ENCODE peak calls at places on chromosome 20, in eight cellular contexts. O is right lobe of liver, Y is ascending aorta, A is mesendoderm, M is adipocyte, W is PC-9, H is GM23338, B is hepatocyte. Q is an unnamed sample. For H3K4me1, the result is how much of the 10 kb centered on the place peaks cover.

GRCh38 chr20:48187891-48188290 is 402.6 kb upstream of the SULF2 start:
- DNase-seq in Y (no peak), M (peak), W (no peak), H (no peak), B (no peak), O (no peak), A (no peak), Q (no peak)

GRCh38 chr20:598133-598881 is 11.8 kb downstream of the TCF15 start:
- DNase-seq in Y (no peak), H (no peak), B (no peak), M (no peak), O (no peak), A (no peak), W (no peak), Q (no peak)

GRCh38 chr20:50589548-50590347 is 79.6 kb downstream of the PTPN1 start:
- DNase-seq in M (no peak), B (no peak), O (no peak), A (no peak), W (no peak), Y (no peak), H (no peak), Q (no peak)

GRCh38 chr20:60202046-60202445 is 243.8 kb downstream of the CDH26 start:
- DNase-seq in H (no peak), M (no peak), O (no peak), Y (no peak), W (no peak), A (no peak), B (no peak), Q (no peak)

GRCh38 chr20:59662856-59663512 is 58.6 kb downstream of the PHACTR3 start:
- DNase-seq in M (no peak), O (no peak), A (no peak), Y (no peak), H (no peak), W (no peak), B (no peak), Q (no peak)

GRCh38 chr20:6142348-6142993 is 19.6 kb upstream of the FERMT1 start:
- DNase-seq in M (peak), W (no peak), H (peak), O (peak), A (peak), B (peak), Y (no peak), Q (no peak)

GRCh38 chr20:36179170-36179945 is 24.8 kb downstream of the EPB41L1 start:
- DNase-seq in O (no peak), A (peak), W (no peak), Y (no peak), M (no peak), H (peak), B (no peak), Q (no peak)

GRCh38 chr20:12977634-12978394 is 31.0 kb upstream of the SPTLC3 start:
- DNase-seq in W (no peak), O (no peak), Y (no peak), H (no peak), B (no peak), M (no peak), A (no peak), Q (no peak)

GRCh38 chr20:35284267-35284991 is at the start of gene EIF6:
- DNase-seq in H (peak), O (peak), W (peak), B (peak), M (peak), Y (no peak), A (peak), Q (peak)

GRCh38 chr20:63739129-63740069 is at the start of gene SLC2A4RG:
- DNase-seq in W (no peak), Y (no peak), A (peak), H (peak), O (peak), M (peak), B (peak), Q (peak)

GRCh38 chr20:49562341-49563014 is 5.5 kb downstream of the PTGIS start:
- DNase-seq in Y (peak), H (peak), W (peak), B (peak), A (peak), O (peak), M (peak), Q (no peak)

GRCh38 chr20:21166801-21167200 is 40.9 kb downstream of the KIZ start:
- DNase-seq in O (no peak), A (peak), B (no peak), W (no peak), M (no peak), Y (no peak), H (no peak), Q (no peak)

GRCh38 chr20:54212226-54212625 is 4.3 kb downstream of the PFDN4 start:
- DNase-seq in Y (no peak), M (peak), A (no peak), O (no peak), B (no peak), W (no peak), H (no peak), Q (no peak)

GRCh38 chr20:47678536-47678935 is 106.7 kb downstream of the SULF2 start:
- DNase-seq in O (no peak), H (no peak), A (no peak), W (no peak), B (no peak), M (no peak), Y (no peak), Q (no peak)

DNA sequence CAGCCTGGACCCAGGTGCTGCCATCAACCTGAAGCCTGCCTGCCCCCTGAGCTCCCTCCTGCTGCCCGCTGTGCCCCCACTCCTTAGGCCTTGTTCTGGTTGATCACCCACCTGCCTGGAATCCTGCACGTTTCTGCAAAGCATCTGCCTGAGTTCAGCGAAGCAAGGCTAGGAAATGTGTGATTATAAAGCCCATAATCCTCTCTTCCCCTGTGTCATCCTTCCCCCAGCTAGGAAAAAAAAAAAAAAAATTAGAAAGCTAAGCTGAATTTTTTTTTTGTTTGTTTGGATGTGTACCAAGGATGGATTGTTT is 93.2 kb downstream of the FOXA2 start:
- DNase-seq in B (no peak), Y (no peak), M (no peak), A (no peak), O (no peak), W (no peak), H (no peak), Q (no peak)
- H3K4me1 ChIP-seq in B (under half), Y (under half), M (under half), A (under half), O (under half), W (under half), H (under half), Q (under half)

DNA sequence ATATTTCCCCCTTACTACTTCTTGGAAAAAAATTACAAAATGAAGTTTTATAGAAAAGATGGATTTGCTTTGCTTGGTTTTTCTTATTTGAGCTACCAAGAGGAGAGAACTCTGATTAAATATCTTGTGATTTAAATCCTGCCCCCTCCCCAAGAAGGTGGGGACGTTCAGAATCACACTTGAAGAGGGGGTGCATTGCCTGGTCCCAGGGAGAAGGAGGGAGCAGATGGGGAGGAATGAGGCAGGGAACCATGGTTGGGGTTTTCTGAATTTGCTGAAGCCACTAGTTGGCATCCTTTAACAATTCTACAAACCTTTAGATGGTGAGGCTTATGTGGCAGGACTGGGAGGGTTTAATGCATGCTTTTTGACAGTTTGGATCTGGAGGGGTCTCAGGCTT is 5.5 kb downstream of the PCK1 start:
- DNase-seq in H (no peak), W (no peak), M (no peak), B (no peak), Y (no peak), O (no peak), A (no peak), Q (no peak)
- H3K4me3 ChIP-seq in H (no peak), W (no peak), M (no peak), B (no peak), Y (no peak), O (no peak), A (no peak), Q (no peak)

DNA sequence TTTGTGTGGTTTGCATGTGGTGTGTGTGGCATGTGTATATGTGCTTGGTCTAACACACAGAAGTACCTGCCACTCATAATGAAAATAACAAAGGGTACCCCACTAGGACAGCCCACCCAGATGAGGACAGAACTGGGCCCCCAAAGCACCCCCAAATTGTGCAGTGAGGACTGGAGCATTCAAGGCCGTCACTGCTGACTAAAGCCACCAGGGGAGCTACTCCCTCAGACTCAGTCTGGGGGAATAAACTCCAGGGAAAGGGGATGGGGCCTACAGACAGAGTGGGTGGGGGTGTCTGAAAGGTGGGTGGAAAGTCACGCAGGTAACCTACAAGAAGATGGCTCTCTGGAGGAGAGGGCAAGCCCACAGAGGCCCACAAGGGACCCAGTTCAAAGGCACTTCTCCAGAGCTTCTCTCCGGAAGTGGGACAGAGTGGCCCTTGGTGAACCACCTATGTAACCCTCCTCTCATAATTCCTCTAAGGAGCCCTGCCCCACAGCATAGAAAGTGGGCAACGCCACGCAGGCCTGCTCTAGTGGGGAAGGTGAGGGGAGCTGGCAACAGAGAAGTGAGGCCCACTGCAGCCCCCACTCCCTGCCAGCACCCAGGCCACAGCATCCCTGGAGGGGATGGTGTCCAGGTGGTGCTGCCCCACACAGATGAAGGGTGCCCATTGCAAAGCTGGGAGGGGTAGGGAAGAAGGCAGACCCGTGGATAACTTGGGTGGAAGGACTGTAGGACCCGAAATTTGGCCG is 122.8 kb upstream of the MAFB start:
- DNase-seq in W (no peak), O (no peak), M (no peak), Y (no peak), A (no peak), H (peak), B (no peak), Q (no peak)
- H3K4me1 ChIP-seq in W (under half), O (under half), M (under half), Y (under half), A (under half), H (under half), B (under half), Q (under half)

DNA sequence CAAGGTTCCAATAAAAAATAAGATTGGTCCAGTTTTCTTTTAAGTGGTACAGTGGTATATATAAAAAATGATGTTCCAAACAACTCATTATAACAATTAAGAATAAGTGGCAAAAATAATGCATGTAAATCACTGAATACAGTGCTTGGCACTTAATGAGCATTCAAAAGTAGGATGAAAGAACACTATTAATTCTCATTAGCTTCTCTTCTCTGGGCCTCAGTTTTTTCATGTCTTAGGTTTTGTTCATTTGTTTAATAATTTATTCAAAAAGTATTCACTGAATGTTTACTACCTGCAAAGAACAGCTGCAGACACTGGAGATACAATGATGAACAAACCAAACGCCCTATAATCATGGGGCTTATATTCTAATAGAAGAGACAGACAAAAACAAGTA is 21.1 kb downstream of the BCL2L1 start:
- DNase-seq in A (no peak), Y (no peak), O (no peak), B (no peak), W (no peak), H (no peak), M (no peak), Q (no peak)
- H3K4me3 ChIP-seq in A (no peak), Y (no peak), O (no peak), B (no peak), W (no peak), H (no peak), M (no peak), Q (no peak)

GRCh38 chr20:1813674-1814635 is 81.3 kb upstream of the SIRPA start:
- DNase-seq in M (no peak), B (no peak), W (no peak), A (no peak), H (no peak), Y (no peak), O (peak), Q (no peak)
- H3K4me1 ChIP-seq in M (half or more), B (under half), W (half or more), A (under half), H (under half), Y (half or more), O (under half), Q (under half)

GRCh38 chr20:62621251-62622110 is 20.8 kb upstream of the SLCO4A1 start:
- DNase-seq in W (peak), H (no peak), O (no peak), Y (no peak), M (no peak), B (no peak), A (no peak), Q (no peak)

GRCh38 chr20:62616728-62617621 is 25.3 kb upstream of the SLCO4A1 start:
- DNase-seq in A (peak), B (peak), M (peak), H (peak), W (peak), O (peak), Y (peak), Q (peak)

GRCh38 chr20:62617711-62618483 is 24.4 kb upstream of the SLCO4A1 start:
- DNase-seq in O (peak), B (no peak), A (no peak), Y (peak), M (no peak), W (peak), H (no peak), Q (peak)

GRCh38 chr20:62620624-62621023 is 21.7 kb upstream of the SLCO4A1 start:
- DNase-seq in H (no peak), Y (no peak), W (no peak), A (no peak), O (no peak), M (no peak), B (no peak), Q (no peak)

GRCh38 chr20:62618622-62619529 is 23.4 kb upstream of the SLCO4A1 start:
- DNase-seq in B (no peak), A (no peak), M (no peak), H (peak), Y (no peak), W (no peak), O (peak), Q (no peak)
- H3K4me3 ChIP-seq in B (no peak), A (no peak), M (no peak), H (no peak), Y (no peak), W (no peak), O (no peak), Q (no peak)

Q was measured in CD8-positive, alpha-beta T cell.